ENCODE peak calls at places on chromosomes 11 and 22, in six cellular contexts. T, E, H, F, B and C are unnamed samples. For H3K36me3, the result is how much of the 10 kb centered on the place peaks cover.

GRCh38 chr22:29003552-29003951 is 58.1 kb downstream of the C22orf31 start:
- DNase-seq in T (no peak), E (no peak), H (no peak), F (no peak), B (no peak), C (no peak)

GRCh38 chr22:20238567-20239062 is 29.5 kb downstream of the RTN4R start:
- DNase-seq in T (no peak), E (no peak), H (peak), F (peak), B (peak), C (no peak)

GRCh38 chr11:129460714-129461113 is 85.1 kb downstream of the BARX2 start:
- DNase-seq in T (no peak), E (no peak), H (no peak), F (no peak), B (no peak), C (no peak)

GRCh38 chr11:78957481-78958245 is 383.0 kb upstream of the NARS2 start:
- DNase-seq in T (no peak), E (no peak), H (no peak), F (no peak), B (no peak), C (no peak)

GRCh38 chr11:44766972-44767278 is 40.2 kb downstream of the TSPAN18 start:
- DNase-seq in T (peak), E (peak), H (no peak), F (no peak), B (no peak), C (peak)

GRCh38 chr22:29266564-29267461 is 968 bp downstream of the RHBDD3 start:
- DNase-seq in T (peak), E (peak), H (no peak), F (peak), B (no peak), C (no peak)

GRCh38 chr22:50625568-50626313 is 2.2 kb downstream of the ARSA start:
- DNase-seq in T (no peak), E (no peak), H (no peak), F (peak), B (no peak), C (no peak)

GRCh38 chr11:82848829-82849228 is 51.4 kb downstream of the PRCP start:
- DNase-seq in T (no peak), E (no peak), H (no peak), F (no peak), B (no peak), C (no peak)

GRCh38 chr11:107576497-107577086 is 11.1 kb upstream of the ALKBH8 start:
- DNase-seq in T (no peak), E (peak), H (peak), F (no peak), B (peak), C (peak)

GRCh38 chr22:20186183-20186870 is 35.5 kb upstream of the CCDC188 start:
- DNase-seq in T (no peak), E (no peak), H (no peak), F (no peak), B (no peak), C (no peak)

GRCh38 chr11:104435498-104435897 is 271.6 kb upstream of the PDGFD start:
- DNase-seq in T (no peak), E (no peak), H (no peak), F (no peak), B (no peak), C (no peak)

DNA sequence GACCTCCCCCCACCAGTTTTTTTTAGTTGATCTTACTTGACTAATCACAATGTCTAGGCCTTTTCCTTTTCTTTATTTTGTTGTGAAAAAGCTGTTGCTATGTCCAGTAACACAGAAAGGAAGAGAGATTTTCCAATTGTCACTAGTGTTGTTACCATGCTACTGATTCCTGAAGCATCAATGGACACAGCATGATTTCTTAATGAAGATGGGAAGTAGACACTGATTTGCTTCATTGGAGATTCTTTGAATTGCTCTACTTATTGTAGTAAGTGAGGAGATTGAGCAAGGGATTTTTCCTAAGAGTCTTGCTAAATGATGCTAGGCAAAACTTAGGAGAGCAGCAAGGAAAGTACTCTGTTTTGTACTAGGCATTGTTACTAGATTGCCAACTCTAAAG is 4.6 kb downstream of the AASDHPPT start:
- DNase-seq in T (no peak), E (no peak), H (no peak), F (no peak), B (no peak), C (no peak)
- H3K36me3 ChIP-seq in T (under half), E (under half), H (half or more), F (under half), B (under half), C (under half)

DNA sequence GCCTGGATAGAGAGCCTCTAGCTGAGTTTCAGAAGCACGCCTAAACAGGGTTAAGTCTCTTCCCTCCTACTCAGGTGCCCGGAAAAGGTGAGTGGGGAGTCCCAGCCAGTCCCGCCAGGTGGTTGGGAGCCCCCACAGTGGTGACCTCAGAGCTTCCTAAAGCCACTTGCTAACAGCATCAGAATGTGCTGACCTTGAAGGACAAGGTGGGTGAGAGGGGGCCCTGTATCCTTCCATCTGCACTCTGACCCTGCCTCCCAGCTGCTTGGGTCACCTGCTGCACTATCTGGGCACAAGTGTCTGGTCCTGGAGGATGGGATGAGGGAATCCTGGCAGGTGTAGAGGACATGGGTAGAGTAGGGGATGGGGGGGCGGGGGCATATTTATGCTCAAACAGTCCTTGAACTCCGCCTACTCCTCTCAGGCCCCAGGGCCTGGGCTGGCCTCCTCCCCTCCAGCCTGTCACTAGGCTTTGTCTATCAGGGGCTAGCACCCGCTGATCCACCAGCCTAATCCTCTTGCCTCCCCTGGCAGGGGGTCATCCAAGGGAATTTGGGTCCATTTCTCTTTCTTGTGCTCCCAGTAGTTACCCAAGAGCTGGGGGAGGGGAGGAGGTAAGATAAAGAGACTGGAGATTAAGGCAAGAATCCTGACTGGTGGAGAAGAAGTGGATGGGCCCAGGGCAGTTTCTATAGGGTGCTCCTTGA is 3.4 kb downstream of the USP2 start:
- DNase-seq in T (no peak), E (no peak), H (no peak), F (no peak), B (no peak), C (no peak)
- H3K27ac ChIP-seq in T (peak), E (peak), H (peak), F (no peak), B (no peak), C (no peak)

GRCh38 chr11:20597137-20597923 is 2.1 kb upstream of the SLC6A5 start:
- DNase-seq in T (no peak), E (no peak), H (no peak), F (no peak), B (no peak), C (no peak)

GRCh38 chr11:20598487-20598886 is 921 bp upstream of the SLC6A5 start:
- DNase-seq in T (no peak), E (no peak), H (no peak), F (no peak), B (no peak), C (no peak)

GRCh38 chr11:20597924-20598484 is 1.4 kb upstream of the SLC6A5 start:
- DNase-seq in T (no peak), E (no peak), H (no peak), F (no peak), B (no peak), C (no peak)

GRCh38 chr11:20595101-20595500 is 4.3 kb upstream of the SLC6A5 start:
- DNase-seq in T (no peak), E (no peak), H (no peak), F (no peak), B (no peak), C (no peak)

GRCh38 chr11:20596629-20597129 is 2.7 kb upstream of the SLC6A5 start:
- DNase-seq in T (no peak), E (peak), H (no peak), F (no peak), B (no peak), C (no peak)
- H3K4me3 ChIP-seq in T (peak), E (peak), H (peak), F (no peak), B (no peak), C (no peak)

GRCh38 chr11:71252782-71253730 is 679 bp upstream of the SHANK2 start:
- DNase-seq in T (no peak), E (peak), H (no peak), F (no peak), B (no peak), C (peak)
- H3K36me3 ChIP-seq in T (under half), E (under half), H (under half), F (under half), B (under half), C (under half)

GRCh38 chr11:74490945-74491344 is 2.6 kb downstream of the LIPT2 start:
- DNase-seq in T (no peak), E (no peak), H (no peak), F (no peak), B (no peak), C (no peak)

GRCh38 chr11:74492974-74493815 is at the start of gene LIPT2:
- DNase-seq in T (peak), E (peak), H (peak), F (peak), B (peak), C (peak)

GRCh38 chr11:74493816-74494630 is 499 bp upstream of the LIPT2 start:
- DNase-seq in T (no peak), E (no peak), H (no peak), F (no peak), B (no peak), C (peak)

GRCh38 chr11:74494916-74495315 is 1.4 kb upstream of the LIPT2 start:
- DNase-seq in T (no peak), E (no peak), H (no peak), F (no peak), B (no peak), C (no peak)

GRCh38 chr11:74492084-74492483 is 1.4 kb downstream of the LIPT2 start:
- DNase-seq in T (no peak), E (no peak), H (no peak), F (peak), B (no peak), C (no peak)
- H3K27ac ChIP-seq in T (no peak), E (no peak), H (no peak), F (no peak), B (peak), C (no peak)

GRCh38 chr11:281486-282161 is 3.4 kb downstream of the NLRP6 start:
- DNase-seq in T (no peak), E (no peak), H (no peak), F (no peak), B (no peak), C (no peak)

GRCh38 chr11:279040-279965 is 1.1 kb downstream of the NLRP6 start:
- DNase-seq in T (no peak), E (no peak), H (no peak), F (peak), B (no peak), C (no peak)

GRCh38 chr11:280762-281485 is 2.7 kb downstream of the NLRP6 start:
- DNase-seq in T (no peak), E (no peak), H (no peak), F (peak), B (no peak), C (no peak)

GRCh38 chr11:278001-278951 is at the start of gene NLRP6:
- DNase-seq in T (no peak), E (no peak), H (no peak), F (peak), B (no peak), C (no peak)

GRCh38 chr11:279966-280761 is 2.0 kb downstream of the NLRP6 start:
- DNase-seq in T (no peak), E (peak), H (no peak), F (peak), B (no peak), C (no peak)
- H3K4me3 ChIP-seq in T (peak), E (no peak), H (peak), F (peak), B (peak), C (no peak)

GRCh38 chr11:126191379-126192073 is 19.9 kb downstream of the RPUSD4 start:
- DNase-seq in T (no peak), E (no peak), H (no peak), F (peak), B (no peak), C (no peak)

GRCh38 chr11:126192386-126192785 is 19.1 kb downstream of the RPUSD4 start:
- DNase-seq in T (no peak), E (no peak), H (no peak), F (no peak), B (no peak), C (no peak)

GRCh38 chr11:126195119-126195518 is 16.3 kb downstream of the RPUSD4 start:
- DNase-seq in T (no peak), E (no peak), H (no peak), F (no peak), B (no peak), C (no peak)

GRCh38 chr11:126193038-126193478 is 18.4 kb downstream of the RPUSD4 start:
- DNase-seq in T (no peak), E (no peak), H (no peak), F (no peak), B (no peak), C (no peak)

GRCh38 chr11:126194121-126194543 is 17.3 kb downstream of the RPUSD4 start:
- DNase-seq in T (no peak), E (peak), H (no peak), F (no peak), B (peak), C (peak)
- H3K36me3 ChIP-seq in T (under half), E (under half), H (half or more), F (under half), B (under half), C (under half)

GRCh38 chr22:36306227-36306626 is 53.3 kb downstream of the APOL1 start:
- DNase-seq in T (no peak), E (no peak), H (no peak), F (no peak), B (no peak), C (no peak)
- H3K27ac ChIP-seq in T (no peak), E (no peak), H (no peak), F (no peak), B (no peak), C (no peak)

DNA sequence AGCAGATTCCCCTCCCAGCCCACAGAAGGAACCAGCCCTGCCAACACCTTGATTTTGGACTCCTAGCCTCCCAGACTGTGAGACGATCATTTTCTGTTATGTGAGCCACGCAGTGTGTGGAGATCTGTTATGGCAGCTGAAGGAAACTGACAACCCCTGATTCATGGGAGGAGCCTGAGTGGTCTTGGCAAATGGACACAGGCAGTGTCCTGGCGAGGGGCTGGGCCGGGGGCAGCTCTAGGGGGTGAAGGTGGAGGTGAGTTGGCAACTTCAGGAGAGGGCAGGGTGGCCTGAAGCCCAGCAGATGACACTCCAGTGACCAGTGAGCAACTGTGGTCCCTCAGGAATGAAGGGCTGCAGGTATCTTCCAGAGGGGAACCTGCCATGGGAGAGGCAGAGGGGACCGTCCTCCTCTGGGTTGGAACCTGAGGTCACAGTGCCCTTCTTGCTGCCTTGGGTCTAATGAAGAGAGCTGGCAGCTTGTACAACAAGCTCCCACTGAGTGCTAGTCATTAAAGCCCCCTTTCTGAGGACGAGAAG is 82.7 kb downstream of the CSNK2A3 start:
- DNase-seq in T (no peak), E (no peak), H (no peak), F (no peak), B (no peak), C (no peak)
- H3K4me3 ChIP-seq in T (no peak), E (no peak), H (no peak), F (no peak), B (no peak), C (no peak)

DNA sequence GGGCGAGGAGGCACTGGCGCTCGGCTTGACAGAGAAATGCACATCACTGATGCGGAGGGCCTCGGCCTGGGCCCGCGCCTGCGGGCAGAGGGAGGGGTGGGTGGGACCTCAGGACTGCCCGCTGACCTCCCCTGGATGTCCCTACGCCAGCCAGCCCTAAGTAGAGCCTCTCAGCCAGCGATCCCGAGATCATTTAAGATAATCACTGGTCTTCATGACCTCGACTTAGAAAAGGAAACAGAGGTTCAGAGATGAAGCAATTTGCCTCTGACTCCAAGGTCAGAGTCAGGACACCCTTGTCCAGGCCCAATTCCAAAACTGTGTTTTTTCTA is 4.9 kb downstream of the CBX6 start:
- DNase-seq in T (no peak), E (no peak), H (no peak), F (no peak), B (no peak), C (no peak)
- H3K36me3 ChIP-seq in T (under half), E (under half), H (under half), F (under half), B (under half), C (under half)